ENCODE peak calls at places on chromosomes 5 and 9, in eight cellular contexts. Z is right cardiac atrium; R is stimulated activated naive B cell treated with anti-CD40 and anti-IgM and Interleukin-4, amounts not matched to agents 10 μg/mL and 1 μg/mL and 100 μg/mL, for 72 hours; P is left colon; E is stimulated activated naive CD8-positive, alpha-beta T cell treated with anti-CD3 and anti-CD28 coated beads, Interleukin-15, Interleukin-2, amounts not matched to agents 100 U/mL and 50 U/mL, for 24 hours; M is naive thymus-derived CD8-positive, alpha-beta T cell; X is left ventricle myocardium superior; F is activated CD4-positive, alpha-beta T cell treated with anti-CD3 and anti-CD28 coated beads for 36 hours. V is an unnamed sample.

GRCh38 chr5:96733771-96734498 is 71.8 kb downstream of the CAST start:
- ATAC-seq in M (no peak), X (peak), Z (peak), F (no peak), P (peak), E (no peak), R (no peak), V (no peak)

GRCh38 chr5:64594601-64595518 is 89.0 kb downstream of the RGS7BP start:
- ATAC-seq in Z (peak), P (no peak), R (no peak), F (no peak), X (peak), M (no peak), E (no peak), V (peak)

GRCh38 chr5:168746893-168747640 is 167.9 kb upstream of the PANK3 start:
- ATAC-seq in M (no peak), Z (no peak), F (peak), E (no peak), R (no peak), X (no peak), P (no peak), V (no peak)

GRCh38 chr9:4965174-4965821 is 19.8 kb upstream of the JAK2 start:
- ATAC-seq in P (no peak), X (no peak), Z (no peak), R (no peak), E (no peak), F (no peak), M (no peak), V (no peak)

GRCh38 chr9:98134702-98135557 is 15.9 kb upstream of the TRIM14 start:
- ATAC-seq in F (no peak), X (no peak), M (no peak), P (no peak), Z (no peak), E (no peak), R (no peak), V (no peak)

GRCh38 chr5:67770431-67771025 is 445.0 kb upstream of the PIK3R1 start:
- ATAC-seq in Z (no peak), P (peak), X (no peak), F (peak), M (no peak), E (no peak), R (peak), V (peak)

GRCh38 chr5:103646698-103647614 is 84.4 kb upstream of the NUDT12 start:
- ATAC-seq in P (no peak), R (no peak), X (no peak), F (no peak), Z (no peak), M (no peak), E (no peak), V (no peak)

GRCh38 chr9:124733964-124734740 is 37.0 kb downstream of the NR6A1 start:
- ATAC-seq in M (no peak), F (no peak), X (peak), E (no peak), Z (no peak), P (peak), R (no peak), V (no peak)

GRCh38 chr5:74112372-74112875 is 486.4 kb downstream of the ARHGEF28 start:
- ATAC-seq in E (no peak), Z (no peak), P (no peak), X (no peak), R (no peak), F (no peak), M (no peak), V (no peak)

GRCh38 chr5:35904443-35905132 is 33.8 kb downstream of the CAPSL start:
- ATAC-seq in M (peak), X (no peak), E (peak), F (peak), P (no peak), Z (no peak), R (peak), V (no peak)

GRCh38 chr5:88847410-88847809 is 35.6 kb downstream of the MEF2C start:
- ATAC-seq in R (no peak), X (peak), M (no peak), F (no peak), Z (no peak), P (no peak), E (no peak), V (no peak)